ENCODE peak calls at places on chromosomes 6 and 20, in six cellular contexts. One of them, this sample, is unnamed.

GRCh38 chr20:17570347-17571152 is 675 bp downstream of the DSTN start:
- DNase-seq in adrenal gland: peak
- DNase-seq in cardiac fibroblast: peak
- DNase-seq in astrocyte: no peak
- DNase-seq in bronchial epithelial cell: no peak
- DNase-seq in astrocyte of the spinal cord: peak
- DNase-seq in this sample: peak

GRCh38 chr6:134328792-134329191 is 10.9 kb upstream of the SGK1 start:
- DNase-seq in adrenal gland: no peak
- DNase-seq in cardiac fibroblast: no peak
- DNase-seq in astrocyte: no peak
- DNase-seq in bronchial epithelial cell: no peak
- DNase-seq in astrocyte of the spinal cord: no peak
- DNase-seq in this sample: no peak

GRCh38 chr20:53707341-53708102 is 113.9 kb upstream of the ZNF217 start:
- DNase-seq in adrenal gland: no peak
- DNase-seq in cardiac fibroblast: peak
- DNase-seq in astrocyte: peak
- DNase-seq in bronchial epithelial cell: no peak
- DNase-seq in astrocyte of the spinal cord: peak
- DNase-seq in this sample: no peak

GRCh38 chr6:86942761-86943526 is 5.6 kb downstream of the HTR1E start:
- DNase-seq in adrenal gland: no peak
- DNase-seq in cardiac fibroblast: no peak
- DNase-seq in astrocyte: no peak
- DNase-seq in bronchial epithelial cell: no peak
- DNase-seq in astrocyte of the spinal cord: no peak
- DNase-seq in this sample: no peak

GRCh38 chr6:116073765-116074450 is 13.2 kb upstream of the FRK start:
- DNase-seq in adrenal gland: no peak
- DNase-seq in cardiac fibroblast: no peak
- DNase-seq in astrocyte: peak
- DNase-seq in bronchial epithelial cell: peak
- DNase-seq in astrocyte of the spinal cord: peak
- DNase-seq in this sample: no peak

GRCh38 chr6:125748534-125749111 is 809 bp upstream of the HEY2 start:
- DNase-seq in adrenal gland: no peak
- DNase-seq in cardiac fibroblast: peak
- DNase-seq in astrocyte: no peak
- DNase-seq in bronchial epithelial cell: peak
- DNase-seq in astrocyte of the spinal cord: peak
- DNase-seq in this sample: peak

GRCh38 chr6:95572098-95572497 is 5.2 kb upstream of the MANEA start:
- DNase-seq in adrenal gland: no peak
- DNase-seq in cardiac fibroblast: no peak
- DNase-seq in astrocyte: no peak
- DNase-seq in bronchial epithelial cell: peak
- DNase-seq in astrocyte of the spinal cord: no peak
- DNase-seq in this sample: no peak

GRCh38 chr6:27251672-27252251 is 4.3 kb downstream of the PRSS16 start:
- DNase-seq in adrenal gland: peak
- DNase-seq in cardiac fibroblast: peak
- DNase-seq in astrocyte: peak
- DNase-seq in bronchial epithelial cell: peak
- DNase-seq in astrocyte of the spinal cord: peak
- DNase-seq in this sample: peak

GRCh38 chr6:105459049-105459448 is 56.2 kb upstream of the PREP start:
- DNase-seq in adrenal gland: no peak
- DNase-seq in cardiac fibroblast: no peak
- DNase-seq in astrocyte: peak
- DNase-seq in bronchial epithelial cell: peak
- DNase-seq in astrocyte of the spinal cord: peak
- DNase-seq in this sample: no peak

GRCh38 chr20:13858496-13859270 is 73.9 kb downstream of the NDUFAF5 start:
- DNase-seq in adrenal gland: no peak
- DNase-seq in cardiac fibroblast: no peak
- DNase-seq in astrocyte: no peak
- DNase-seq in bronchial epithelial cell: peak
- DNase-seq in astrocyte of the spinal cord: no peak
- DNase-seq in this sample: no peak

GRCh38 chr6:51842487-51843469 is 244.6 kb downstream of the PKHD1 start:
- DNase-seq in adrenal gland: no peak
- DNase-seq in cardiac fibroblast: no peak
- DNase-seq in astrocyte: no peak
- DNase-seq in bronchial epithelial cell: no peak
- DNase-seq in astrocyte of the spinal cord: no peak
- DNase-seq in this sample: no peak

GRCh38 chr6:9456241-9456658 is 958.6 kb downstream of the TFAP2A start:
- DNase-seq in adrenal gland: no peak
- DNase-seq in cardiac fibroblast: no peak
- DNase-seq in astrocyte: no peak
- DNase-seq in bronchial epithelial cell: no peak
- DNase-seq in astrocyte of the spinal cord: no peak
- DNase-seq in this sample: no peak

GRCh38 chr6:119347466-119348307 is 1.9 kb downstream of the MAN1A1 start:
- DNase-seq in adrenal gland: peak
- DNase-seq in cardiac fibroblast: no peak
- DNase-seq in astrocyte: no peak
- DNase-seq in bronchial epithelial cell: no peak
- DNase-seq in astrocyte of the spinal cord: no peak
- DNase-seq in this sample: peak

GRCh38 chr20:63501818-63502670 is 3.2 kb upstream of the EEF1A2 start:
- DNase-seq in adrenal gland: no peak
- DNase-seq in cardiac fibroblast: no peak
- DNase-seq in astrocyte: no peak
- DNase-seq in bronchial epithelial cell: peak
- DNase-seq in astrocyte of the spinal cord: no peak
- DNase-seq in this sample: no peak

GRCh38 chr6:157645201-157645795 is 177.7 kb upstream of the SNX9 start:
- DNase-seq in adrenal gland: no peak
- DNase-seq in cardiac fibroblast: no peak
- DNase-seq in astrocyte: no peak
- DNase-seq in bronchial epithelial cell: no peak
- DNase-seq in astrocyte of the spinal cord: no peak
- DNase-seq in this sample: no peak

GRCh38 chr6:157714153-157714490 is 108.9 kb upstream of the SNX9 start:
- DNase-seq in adrenal gland: no peak
- DNase-seq in cardiac fibroblast: peak
- DNase-seq in astrocyte: peak
- DNase-seq in bronchial epithelial cell: no peak
- DNase-seq in astrocyte of the spinal cord: peak
- DNase-seq in this sample: no peak

GRCh38 chr6:78465042-78465634 is 402.2 kb upstream of the IRAK1BP1 start:
- DNase-seq in adrenal gland: no peak
- DNase-seq in cardiac fibroblast: no peak
- DNase-seq in astrocyte: no peak
- DNase-seq in bronchial epithelial cell: no peak
- DNase-seq in astrocyte of the spinal cord: no peak
- DNase-seq in this sample: no peak

GRCh38 chr6:45163952-45164766 is 164.0 kb upstream of the RUNX2 start:
- DNase-seq in adrenal gland: no peak
- DNase-seq in cardiac fibroblast: peak
- DNase-seq in astrocyte: peak
- DNase-seq in bronchial epithelial cell: peak
- DNase-seq in astrocyte of the spinal cord: no peak
- DNase-seq in this sample: no peak

GRCh38 chr6:3949531-3949930 is 100.4 kb downstream of the FAM50B start:
- DNase-seq in adrenal gland: no peak
- DNase-seq in cardiac fibroblast: no peak
- DNase-seq in astrocyte: no peak
- DNase-seq in bronchial epithelial cell: no peak
- DNase-seq in astrocyte of the spinal cord: no peak
- DNase-seq in this sample: no peak

GRCh38 chr6:166877906-166878305 is 78.4 kb downstream of the RNASET2 start:
- DNase-seq in adrenal gland: no peak
- DNase-seq in cardiac fibroblast: no peak
- DNase-seq in astrocyte: peak
- DNase-seq in bronchial epithelial cell: peak
- DNase-seq in astrocyte of the spinal cord: no peak
- DNase-seq in this sample: no peak

GRCh38 chr6:79777713-79778579 is 146.8 kb downstream of the SH3BGRL2 start:
- DNase-seq in adrenal gland: peak
- DNase-seq in cardiac fibroblast: peak
- DNase-seq in astrocyte: peak
- DNase-seq in bronchial epithelial cell: peak
- DNase-seq in astrocyte of the spinal cord: peak
- DNase-seq in this sample: peak
- H3K4me3 ChIP-seq in adrenal gland: no peak
- H3K4me3 ChIP-seq in cardiac fibroblast: peak
- H3K4me3 ChIP-seq in astrocyte: peak
- H3K4me3 ChIP-seq in bronchial epithelial cell: no peak
- H3K4me3 ChIP-seq in astrocyte of the spinal cord: peak
- H3K4me3 ChIP-seq in this sample: no peak

GRCh38 chr20:10667077-10667401 is 6.8 kb downstream of the JAG1 start:
- DNase-seq in adrenal gland: peak
- DNase-seq in cardiac fibroblast: no peak
- DNase-seq in astrocyte: peak
- DNase-seq in bronchial epithelial cell: peak
- DNase-seq in astrocyte of the spinal cord: no peak
- DNase-seq in this sample: peak
- H3K4me3 ChIP-seq in adrenal gland: no peak
- H3K4me3 ChIP-seq in cardiac fibroblast: no peak
- H3K4me3 ChIP-seq in astrocyte: peak
- H3K4me3 ChIP-seq in bronchial epithelial cell: peak
- H3K4me3 ChIP-seq in astrocyte of the spinal cord: no peak
- H3K4me3 ChIP-seq in this sample: no peak

GRCh38 chr6:7087066-7087465 is 20.7 kb upstream of the RREB1 start:
- DNase-seq in adrenal gland: no peak
- DNase-seq in cardiac fibroblast: peak
- DNase-seq in astrocyte: no peak
- DNase-seq in bronchial epithelial cell: no peak
- DNase-seq in astrocyte of the spinal cord: peak
- DNase-seq in this sample: no peak
- H3K4me3 ChIP-seq in adrenal gland: no peak
- H3K4me3 ChIP-seq in cardiac fibroblast: peak
- H3K4me3 ChIP-seq in astrocyte: peak
- H3K4me3 ChIP-seq in bronchial epithelial cell: no peak
- H3K4me3 ChIP-seq in astrocyte of the spinal cord: peak
- H3K4me3 ChIP-seq in this sample: peak

GRCh38 chr6:88663801-88664200 is 299.6 kb downstream of the RNGTT start:
- DNase-seq in adrenal gland: no peak
- DNase-seq in cardiac fibroblast: no peak
- DNase-seq in astrocyte: no peak
- DNase-seq in bronchial epithelial cell: no peak
- DNase-seq in astrocyte of the spinal cord: no peak
- DNase-seq in this sample: no peak

GRCh38 chr6:88665131-88665530 is 298.3 kb downstream of the RNGTT start:
- DNase-seq in adrenal gland: no peak
- DNase-seq in cardiac fibroblast: no peak
- DNase-seq in astrocyte: no peak
- DNase-seq in bronchial epithelial cell: no peak
- DNase-seq in astrocyte of the spinal cord: no peak
- DNase-seq in this sample: no peak

GRCh38 chr6:88661136-88661535 is 302.3 kb downstream of the RNGTT start:
- DNase-seq in adrenal gland: no peak
- DNase-seq in cardiac fibroblast: no peak
- DNase-seq in astrocyte: no peak
- DNase-seq in bronchial epithelial cell: no peak
- DNase-seq in astrocyte of the spinal cord: no peak
- DNase-seq in this sample: no peak

GRCh38 chr6:88662653-88663174 is 300.7 kb downstream of the RNGTT start:
- DNase-seq in adrenal gland: no peak
- DNase-seq in cardiac fibroblast: no peak
- DNase-seq in astrocyte: no peak
- DNase-seq in bronchial epithelial cell: no peak
- DNase-seq in astrocyte of the spinal cord: no peak
- DNase-seq in this sample: no peak

DNA sequence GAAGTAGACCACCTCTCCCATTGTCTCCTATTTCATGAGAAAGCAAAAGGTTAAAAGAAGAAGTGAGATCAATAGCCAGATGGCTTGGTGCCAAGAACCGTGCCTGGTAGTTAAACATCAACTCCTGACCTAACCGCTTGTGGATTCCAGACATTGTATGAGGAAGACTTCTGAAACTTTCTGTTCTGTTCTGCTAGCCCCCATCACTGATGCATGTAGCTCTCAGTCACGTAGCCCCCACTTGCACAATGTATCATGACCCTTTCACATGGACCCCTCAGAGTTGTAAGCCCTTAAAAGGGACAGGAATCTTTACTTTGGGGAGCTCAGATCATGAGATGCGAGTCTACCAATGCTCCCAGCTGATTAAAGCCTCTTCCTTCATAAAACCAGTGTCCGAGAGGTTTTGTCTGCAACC is 301.2 kb downstream of the RNGTT start:
- DNase-seq in adrenal gland: no peak
- DNase-seq in cardiac fibroblast: no peak
- DNase-seq in astrocyte: no peak
- DNase-seq in bronchial epithelial cell: no peak
- DNase-seq in astrocyte of the spinal cord: no peak
- DNase-seq in this sample: no peak
- H3K4me3 ChIP-seq in adrenal gland: no peak
- H3K4me3 ChIP-seq in cardiac fibroblast: no peak
- H3K4me3 ChIP-seq in astrocyte: no peak
- H3K4me3 ChIP-seq in bronchial epithelial cell: no peak
- H3K4me3 ChIP-seq in astrocyte of the spinal cord: no peak
- H3K4me3 ChIP-seq in this sample: no peak

DNA sequence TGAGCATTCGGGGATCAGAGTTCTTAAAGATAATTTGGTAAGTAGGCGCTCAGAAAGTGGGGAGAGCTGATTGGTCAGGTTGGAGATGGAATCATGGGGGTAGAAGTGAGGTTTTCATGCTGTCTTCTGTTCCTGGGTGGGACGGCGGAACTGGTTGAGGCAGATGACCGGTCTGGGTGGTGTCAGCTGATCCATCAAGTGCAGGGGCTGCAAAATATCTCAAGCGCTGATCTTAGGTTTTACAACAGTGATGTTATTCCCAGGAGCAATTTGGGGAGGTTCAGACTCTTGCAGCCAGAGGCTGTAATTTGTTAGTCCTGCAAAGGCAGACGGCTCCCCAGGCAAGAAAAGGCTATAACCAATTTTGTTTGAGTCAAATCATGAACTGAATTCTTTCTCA is 366.4 kb downstream of the PREX1 start:
- DNase-seq in adrenal gland: no peak
- DNase-seq in cardiac fibroblast: no peak
- DNase-seq in astrocyte: no peak
- DNase-seq in bronchial epithelial cell: no peak
- DNase-seq in astrocyte of the spinal cord: no peak
- DNase-seq in this sample: no peak
- H3K4me3 ChIP-seq in adrenal gland: no peak
- H3K4me3 ChIP-seq in cardiac fibroblast: no peak
- H3K4me3 ChIP-seq in astrocyte: no peak
- H3K4me3 ChIP-seq in bronchial epithelial cell: no peak
- H3K4me3 ChIP-seq in astrocyte of the spinal cord: no peak
- H3K4me3 ChIP-seq in this sample: no peak

DNA sequence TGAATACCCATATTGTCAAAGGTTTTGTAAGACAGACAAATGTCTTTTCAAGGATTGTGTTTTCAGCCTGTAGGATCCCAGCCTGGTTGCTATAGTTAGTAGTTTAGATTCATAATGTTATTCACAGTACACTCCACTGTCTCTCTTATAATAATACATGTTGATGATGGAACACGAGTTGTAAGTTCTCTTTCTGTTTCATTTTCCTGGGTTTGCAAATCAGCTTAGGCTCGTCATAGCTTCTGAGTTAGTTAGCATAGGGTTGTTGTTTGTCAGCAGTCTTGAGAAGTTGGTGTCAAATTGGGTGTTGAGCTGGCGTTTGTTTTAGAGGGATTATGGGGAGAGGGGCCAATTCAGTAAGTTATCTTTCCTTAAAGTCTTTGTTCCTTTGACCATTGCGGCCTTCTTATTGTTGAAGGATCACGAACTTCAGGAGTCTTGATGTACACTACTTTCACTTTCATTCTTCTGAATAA is 45.8 kb downstream of the QKI start:
- DNase-seq in adrenal gland: no peak
- DNase-seq in cardiac fibroblast: peak
- DNase-seq in astrocyte: peak
- DNase-seq in bronchial epithelial cell: peak
- DNase-seq in astrocyte of the spinal cord: peak
- DNase-seq in this sample: no peak
- H3K4me3 ChIP-seq in adrenal gland: no peak
- H3K4me3 ChIP-seq in cardiac fibroblast: peak
- H3K4me3 ChIP-seq in astrocyte: peak
- H3K4me3 ChIP-seq in bronchial epithelial cell: peak
- H3K4me3 ChIP-seq in astrocyte of the spinal cord: peak
- H3K4me3 ChIP-seq in this sample: no peak

This sample was measured in prostate gland.